ENCODE peak calls at places on chromosomes 11 and 22, in seven cellular contexts. D is GM23248, V is IMR-90, C is HepG2, Y is mammary epithelial cell, N is OCI-LY7, T is MM.1S. E is an unnamed sample.

GRCh38 chr11:131977231-131977630 is 606.8 kb downstream of the NTM start:
- DNase-seq in N (no peak), C (no peak), V (peak; percentile 43), Y (peak; percentile 95), T (no peak), D (peak; percentile 83), E (peak; percentile 75)

GRCh38 chr22:19853879-19854777 is 546 bp downstream of the GNB1L start:
- DNase-seq in V (no peak), N (peak; percentile 32), C (no peak), T (peak; percentile 22), Y (no peak), D (peak; percentile 31), E (no peak)

GRCh38 chr11:65575568-65576231 is at the start of gene EHBP1L1:
- DNase-seq in Y (peak; percentile 46), D (peak; percentile 78), T (peak; percentile 76), C (no peak), N (peak; percentile 83), V (peak; percentile 28), E (peak; percentile 70)

GRCh38 chr11:66080055-66080817 is 10.2 kb downstream of the PACS1 start:
- DNase-seq in C (peak; percentile 34), Y (peak; percentile 66), N (no peak), T (no peak), D (peak; percentile 95), V (peak; percentile 82), E (peak; percentile 87)

GRCh38 chr11:111429066-111429506 is 50.0 kb upstream of the POU2AF1 start:
- DNase-seq in Y (peak; percentile 44), N (peak; percentile 85), C (peak; percentile 64), T (peak; percentile 87), V (peak; percentile 37), D (peak; percentile 80), E (peak; percentile 66)

GRCh38 chr11:59755701-59756495 is 722 bp downstream of the STX3 start:
- DNase-seq in N (no peak), Y (peak; percentile 80), D (peak; percentile 86), C (peak; percentile 56), T (peak; percentile 15), V (peak; percentile 63), E (peak; percentile 82)

GRCh38 chr22:32396255-32396654 is 15.8 kb downstream of the RTCB start:
- DNase-seq in T (no peak), V (no peak), D (no peak), N (no peak), C (no peak), Y (no peak), E (no peak)

GRCh38 chr22:49576241-49577141 is 251.2 kb downstream of the BRD1 start:
- DNase-seq in V (no peak), N (no peak), D (no peak), Y (no peak), T (no peak), C (no peak), E (no peak)

GRCh38 chr11:79439893-79440450 is 858 bp downstream of the TENM4 start:
- DNase-seq in Y (peak; percentile 40), C (no peak), D (no peak), T (no peak), V (no peak), N (no peak), E (no peak)

GRCh38 chr11:79441159-79441875 is 487 bp upstream of the TENM4 start:
- DNase-seq in V (peak; percentile 58), Y (no peak), C (no peak), N (no peak), D (peak; percentile 28), T (no peak), E (no peak)

GRCh38 chr11:79438631-79439429 is 2.0 kb downstream of the TENM4 start:
- DNase-seq in N (no peak), C (no peak), D (peak; percentile 50), T (peak; percentile 13), Y (peak; percentile 51), V (peak; percentile 42), E (no peak)

GRCh38 chr11:79439430-79439892 is 1.4 kb downstream of the TENM4 start:
- DNase-seq in V (peak; percentile 59), N (no peak), C (no peak), T (peak; percentile 18), Y (peak; percentile 44), D (peak; percentile 48), E (no peak)

DNA sequence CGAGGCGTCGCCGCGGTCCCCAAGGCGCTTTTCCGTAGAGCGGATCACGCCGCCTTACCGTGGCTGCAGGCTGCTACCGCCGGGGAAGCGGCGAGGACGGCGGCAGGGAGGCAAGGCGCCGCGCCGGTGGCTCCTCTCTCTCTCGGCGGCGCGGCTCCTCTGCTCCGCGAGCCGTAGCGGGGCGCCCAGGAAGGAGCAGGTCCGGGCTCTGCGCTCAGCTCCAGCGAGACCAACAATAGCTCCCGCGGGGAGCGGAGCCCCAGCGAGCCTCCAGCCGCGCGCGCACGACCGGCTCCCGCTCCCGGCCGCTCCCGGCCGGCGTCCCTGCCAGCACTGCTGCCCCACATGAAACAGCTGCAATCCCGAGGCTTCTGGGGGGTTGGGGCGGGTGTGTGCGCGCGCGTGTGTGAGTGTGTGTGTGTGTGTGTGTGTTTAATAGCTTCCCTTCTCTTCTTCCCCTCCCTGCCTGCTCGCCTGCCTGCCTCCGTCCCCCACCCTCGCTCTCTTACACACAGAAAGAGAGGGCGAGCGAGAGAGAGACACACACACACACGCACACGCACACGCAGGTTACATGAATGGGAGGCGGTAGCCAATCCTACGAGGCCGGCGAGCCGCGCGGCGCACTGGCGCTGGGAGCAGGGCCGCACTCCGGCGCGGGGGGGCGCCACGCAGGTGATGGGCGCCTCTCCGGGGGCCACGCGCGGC is at the start of gene TENM4:
- DNase-seq in Y (peak; percentile 72), D (peak; percentile 61), C (no peak), N (no peak), V (peak; percentile 92), T (peak; percentile 55), E (peak; percentile 16)
- H3K4me3 ChIP-seq in Y (peak within 1 kb of the TSS; percentile 95), D (peak within 1 kb of the TSS; percentile 69), C (no peak within 1 kb of the TSS), N (no peak within 1 kb of the TSS), V (peak within 1 kb of the TSS; percentile 57), T (peak within 1 kb of the TSS; percentile 69), E (peak within 1 kb of the TSS; percentile 57)

DNA sequence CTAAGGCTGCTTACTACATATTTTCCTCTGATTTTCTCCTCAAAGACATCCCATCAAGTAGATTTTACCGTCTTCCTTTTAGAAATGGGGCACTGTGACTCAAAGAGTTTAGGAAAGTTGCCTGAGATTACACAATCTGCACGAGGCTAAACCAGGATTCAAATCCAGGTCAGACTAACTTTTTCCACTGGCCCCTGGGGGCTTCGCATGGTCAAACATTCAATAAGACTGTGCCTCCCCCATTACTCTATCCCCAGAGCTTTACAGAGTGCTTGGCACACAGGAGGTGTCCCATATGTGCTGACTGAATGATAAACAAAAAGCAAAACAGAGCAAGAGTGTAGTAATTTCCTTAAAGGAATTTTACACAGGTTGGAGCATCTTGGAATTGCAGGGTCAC is 118.1 kb upstream of the TEAD1 start:
- DNase-seq in V (peak; percentile 62), D (peak; percentile 82), N (no peak), Y (no peak), T (no peak), C (no peak), E (no peak)
- H3K27ac ChIP-seq in V (peak overlapping the region; percentile 82), D (peak overlapping the region; percentile 89), N (no peak overlapping the region), Y (no peak overlapping the region), T (no peak overlapping the region), C (no peak overlapping the region), E (no peak overlapping the region)

GRCh38 chr22:46040471-46041465 is 63.8 kb upstream of the WNT7B start:
- DNase-seq in T (no peak), C (no peak), D (no peak), N (peak; percentile 37), Y (no peak), V (no peak), E (no peak)
- H2AFZ ChIP-seq in T (no peak overlapping the region), C (no peak overlapping the region), D (no peak overlapping the region), N (peak overlapping the region; percentile 88), Y (no peak overlapping the region), V (no peak overlapping the region), E (peak overlapping the region; percentile 68)

GRCh38 chr11:35043933-35044332 is 95.0 kb upstream of the CD44 start:
- DNase-seq in N (no peak), D (no peak), V (no peak), C (no peak), T (no peak), Y (no peak), E (no peak)
- H3K4me3 ChIP-seq in N (no peak overlapping the region), D (no peak overlapping the region), V (no peak overlapping the region), C (no peak overlapping the region), T (no peak overlapping the region), Y (no peak overlapping the region), E (no peak overlapping the region)

GRCh38 chr22:44389926-44390925 is 77.5 kb upstream of the SHISAL1 start:
- DNase-seq in V (no peak), C (no peak), Y (no peak), N (no peak), D (no peak), T (no peak), E (no peak)
- H3K27ac ChIP-seq in V (no peak overlapping the region), C (no peak overlapping the region), Y (no peak overlapping the region), N (no peak overlapping the region), D (no peak overlapping the region), T (no peak overlapping the region), E (no peak overlapping the region)

DNA sequence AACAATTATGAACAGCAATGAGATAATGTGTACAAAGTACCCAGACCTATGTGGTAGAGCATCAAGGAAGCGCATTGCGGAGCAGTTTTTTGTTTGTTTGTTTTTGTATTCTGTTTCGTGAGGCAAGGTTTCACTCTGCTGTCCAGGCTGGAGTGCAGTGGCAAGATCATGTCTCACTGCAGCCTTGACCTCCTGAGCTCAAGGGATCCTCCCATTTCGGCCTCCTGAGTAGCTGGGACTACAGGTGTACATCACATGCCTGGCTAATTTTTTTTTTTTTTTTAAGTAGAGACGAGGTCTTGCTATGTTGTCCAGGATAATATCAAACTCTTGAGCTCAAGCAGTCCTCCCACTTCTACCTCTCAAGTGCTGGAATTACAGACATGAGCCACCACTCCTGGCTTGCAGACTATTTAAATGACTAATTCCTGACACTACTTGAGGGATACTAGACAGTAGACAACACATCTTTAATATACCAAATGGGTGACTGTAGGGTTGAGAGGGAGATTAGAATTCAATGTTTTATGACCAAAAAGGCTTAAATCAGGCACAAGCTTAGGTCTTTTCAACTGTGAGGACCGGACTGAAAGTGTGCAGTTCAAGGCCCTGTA is 12.7 kb downstream of the OR51B4 start:
- DNase-seq in N (no peak), C (no peak), Y (peak; percentile 33), D (peak; percentile 60), T (no peak), V (peak; percentile 44), E (no peak)
- H2AFZ ChIP-seq in N (no peak overlapping the region), C (no peak overlapping the region), Y (peak overlapping the region; percentile 74), D (peak overlapping the region; percentile 66), T (peak overlapping the region; percentile 19), V (no peak overlapping the region), E (no peak overlapping the region)